ENCODE peak calls at places on chromosome 2, in four cellular contexts. O is H9, M is IMR-90, R is H1. A is an unnamed sample.

GRCh38 chr2:21175895-21176646 is 52.3 kb downstream of the TDRD15 start:
- DNase-seq in O (no peak), M (peak; percentile 18), R (no peak), A (peak; percentile 31)

GRCh38 chr2:137411556-137411955 is 552.7 kb upstream of the HNMT start:
- DNase-seq in O (no peak), M (no peak), R (no peak), A (peak; percentile 3)

GRCh38 chr2:62627667-62628066 is 77.8 kb upstream of the EHBP1 start:
- DNase-seq in O (peak; percentile 35), M (no peak), R (peak; percentile 5), A (peak; percentile 22)

GRCh38 chr2:232321156-232321816 is 57.3 kb upstream of the ALPP start:
- DNase-seq in O (peak; percentile 76), M (no peak), R (no peak), A (peak; percentile 31)

GRCh38 chr2:204771693-204772092 is 226.4 kb downstream of the PARD3B start:
- DNase-seq in O (no peak), M (no peak), R (no peak), A (no peak)

GRCh38 chr2:105858868-105859693 is 114.4 kb downstream of the NCK2 start:
- DNase-seq in O (no peak), M (no peak), R (no peak), A (no peak)

GRCh38 chr2:232929303-232930123 is 59.4 kb downstream of the SNORC start:
- DNase-seq in O (no peak), M (no peak), R (no peak), A (peak; percentile 35)

GRCh38 chr2:192245329-192245728 is 50.6 kb upstream of the TMEFF2 start:
- DNase-seq in O (no peak), M (no peak), R (no peak), A (no peak)

GRCh38 chr2:172865422-172865821 is 129.8 kb downstream of the RAPGEF4 start:
- DNase-seq in O (peak; percentile 40), M (peak; percentile 48), R (no peak), A (peak; percentile 29)

GRCh38 chr2:20040489-20041172 is 10.8 kb downstream of the LAPTM4A start:
- DNase-seq in O (no peak), M (peak; percentile 55), R (no peak), A (peak; percentile 56)

GRCh38 chr2:53744395-53745065 is 23.1 kb upstream of the CHAC2 start:
- DNase-seq in O (no peak), M (peak; percentile 3), R (no peak), A (no peak)

GRCh38 chr2:42971947-42972736 is 179.8 kb upstream of the HAAO start:
- DNase-seq in O (no peak), M (peak; percentile 63), R (no peak), A (peak; percentile 56)

GRCh38 chr2:175154670-175155082 is 13.3 kb downstream of the ATF2 start:
- DNase-seq in O (no peak), M (peak; percentile 89), R (no peak), A (no peak)

DNA sequence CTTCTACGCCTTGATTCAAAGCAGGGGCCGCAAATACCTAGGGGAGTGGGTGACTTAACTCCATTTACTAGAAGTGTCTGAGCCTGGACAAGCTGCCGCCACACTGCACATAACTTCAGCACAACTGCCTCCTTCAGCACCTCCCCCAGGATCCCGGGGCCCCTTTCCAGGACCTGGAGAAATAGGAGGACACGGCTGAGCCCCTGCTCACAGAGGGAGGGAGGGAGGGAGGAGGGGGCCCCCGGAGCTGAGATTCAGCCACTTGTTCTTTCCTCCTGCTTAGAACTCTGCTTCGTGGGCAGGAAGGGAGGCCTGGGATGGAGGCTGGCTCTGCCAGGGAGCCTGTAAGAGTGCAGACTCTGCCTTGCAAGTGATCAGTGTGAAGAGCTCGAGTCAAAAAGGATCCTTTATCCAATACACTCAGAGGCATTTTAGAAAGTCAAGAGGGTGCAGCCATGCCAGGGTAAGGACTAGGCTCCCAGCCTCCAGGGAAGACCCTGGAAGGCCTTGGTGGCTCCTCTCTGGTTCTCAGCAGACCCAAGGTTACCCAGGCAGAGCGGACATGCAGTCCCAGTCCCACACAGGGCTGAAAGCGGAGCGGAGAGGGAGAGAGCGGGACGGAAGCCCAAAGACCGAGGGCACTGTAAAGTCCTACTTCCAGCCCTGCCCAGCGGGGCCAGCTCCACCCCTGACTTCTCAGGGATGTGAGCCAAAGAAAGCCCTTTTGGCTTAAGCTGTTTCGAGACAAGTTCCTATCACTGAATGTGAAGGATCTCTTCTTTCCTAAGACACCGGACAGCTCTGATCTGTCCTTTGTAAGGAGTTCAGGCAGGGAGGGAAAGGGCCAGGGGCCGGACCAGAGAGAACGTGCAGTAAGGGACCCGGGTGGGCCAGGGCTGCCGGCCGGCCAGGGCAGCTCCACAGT is 8.6 kb upstream of the ARMC9 start:
- DNase-seq in O (peak; percentile 65), M (no peak), R (no peak), A (peak; percentile 64)
- H3K56ac ChIP-seq in O (no peak overlapping the region), M (no peak overlapping the region), R (no peak overlapping the region), A (peak overlapping the region; percentile 38)

GRCh38 chr2:144137705-144138428 is 382.1 kb downstream of the ZEB2 start:
- DNase-seq in O (no peak), M (peak; percentile 84), R (no peak), A (peak; percentile 45)

GRCh38 chr2:144137269-144137668 is 382.6 kb downstream of the ZEB2 start:
- DNase-seq in O (no peak), M (no peak), R (no peak), A (no peak)

GRCh38 chr2:144143294-144144092 is 376.4 kb downstream of the ZEB2 start:
- DNase-seq in O (no peak), M (no peak), R (no peak), A (no peak)

GRCh38 chr2:144136297-144136696 is 383.6 kb downstream of the ZEB2 start:
- DNase-seq in O (no peak), M (no peak), R (no peak), A (no peak)

DNA sequence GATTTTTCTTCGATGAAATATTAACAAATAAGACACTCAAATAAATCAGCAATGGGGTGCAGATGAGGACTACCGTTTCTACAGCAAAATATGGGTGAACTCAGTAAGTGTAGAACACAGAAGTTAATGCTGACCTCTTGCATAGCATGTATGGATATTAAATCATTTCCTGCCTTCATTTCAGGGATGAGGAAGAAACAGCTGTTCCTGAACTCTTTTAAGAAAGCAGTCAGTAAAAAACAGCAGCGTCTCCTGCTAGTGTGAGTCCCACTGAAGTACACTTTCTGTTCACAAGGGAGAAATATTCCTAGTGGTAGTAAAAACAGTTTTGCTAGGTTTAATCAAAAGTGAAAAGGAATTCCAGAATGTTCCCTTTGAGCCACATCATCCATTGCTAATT is 379.0 kb downstream of the ZEB2 start:
- DNase-seq in O (no peak), M (peak; percentile 49), R (no peak), A (no peak)
- H3K4me2 ChIP-seq in O (no peak overlapping the region), M (peak overlapping the region; percentile 36), R (no peak overlapping the region), A (no peak overlapping the region)

GRCh38 chr2:188381614-188382013 is 89.9 kb downstream of the GULP1 start:
- DNase-seq in O (no peak), M (peak; percentile 92), R (no peak), A (no peak)
- H3K9ac ChIP-seq in O (no peak overlapping the region), M (no peak overlapping the region), R (no peak overlapping the region), A (no peak overlapping the region)

GRCh38 chr2:200742426-200742825 is 69.3 kb upstream of the BZW1 start:
- DNase-seq in O (no peak), M (no peak), R (no peak), A (no peak)

GRCh38 chr2:200741468-200742202 is 70.1 kb upstream of the BZW1 start:
- DNase-seq in O (peak; percentile 44), M (no peak), R (no peak), A (peak; percentile 26)

GRCh38 chr2:200746301-200746700 is 65.4 kb upstream of the BZW1 start:
- DNase-seq in O (no peak), M (no peak), R (no peak), A (peak; percentile 21)

GRCh38 chr2:200740907-200741306 is 70.8 kb upstream of the BZW1 start:
- DNase-seq in O (no peak), M (no peak), R (no peak), A (no peak)

DNA sequence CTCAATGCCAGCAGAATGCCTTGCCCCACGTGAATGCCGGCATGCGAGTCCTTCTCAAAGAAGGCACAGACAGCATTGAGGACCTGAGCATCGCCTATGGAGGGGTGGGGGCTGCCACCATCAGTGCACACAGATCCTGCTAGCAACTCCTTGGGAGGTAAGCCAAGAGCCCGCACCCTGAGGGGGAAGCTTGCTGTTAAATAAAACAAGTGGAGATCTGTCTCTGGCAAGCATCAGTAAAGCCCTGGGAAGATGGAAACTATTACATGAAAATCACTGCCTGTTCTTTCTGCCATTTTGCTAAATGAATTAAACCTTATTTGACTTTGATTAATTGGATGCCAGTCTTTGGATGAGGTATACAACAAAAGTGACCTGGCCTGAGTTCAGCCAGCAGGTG is 67.5 kb upstream of the BZW1 start:
- DNase-seq in O (no peak), M (no peak), R (no peak), A (no peak)
- H3K56ac ChIP-seq in O (no peak overlapping the region), M (no peak overlapping the region), R (no peak overlapping the region), A (no peak overlapping the region)

GRCh38 chr2:191012346-191012745 is 1.6 kb downstream of the STAT1 start:
- DNase-seq in O (no peak), M (no peak), R (no peak), A (no peak)
- H3K4me2 ChIP-seq in O (no peak overlapping the region), M (peak overlapping the region; percentile 92), R (no peak overlapping the region), A (no peak overlapping the region)